ENCODE peak calls at places on chromosomes 5 and 9, in four cellular contexts. B is B cell, D is Caco-2, L is activated B cell treated with CpG ODN at 0.5 μM for 24 hours. A is an unnamed sample.

GRCh38 chr5:132470596-132470995 is 20.0 kb downstream of the IRF1 start:
- DNase-seq in B (no peak), D (no peak), L (no peak), A (no peak)

GRCh38 chr5:133840168-133840567 is 128.3 kb downstream of the C5orf15 start:
- DNase-seq in B (no peak), D (no peak), L (no peak), A (no peak)

GRCh38 chr5:53331463-53331862 is 149.0 kb upstream of the FST start:
- DNase-seq in B (no peak), D (no peak), L (no peak), A (no peak)

GRCh38 chr9:137083418-137084004 is 3.3 kb upstream of the MAN1B1 start:
- DNase-seq in B (no peak), D (no peak), L (peak; percentile 51), A (peak; percentile 77)

GRCh38 chr5:94188725-94189124 is 429.7 kb downstream of the KIAA0825 start:
- DNase-seq in B (no peak), D (no peak), L (no peak), A (no peak)

GRCh38 chr5:43553381-43553780 is 3.5 kb downstream of the PAIP1 start:
- DNase-seq in B (no peak), D (no peak), L (no peak), A (no peak)

GRCh38 chr9:92140074-92140753 is 25.0 kb upstream of the SPTLC1 start:
- DNase-seq in B (peak; percentile 81), D (peak; percentile 77), L (peak; percentile 66), A (no peak)

GRCh38 chr5:72402959-72403628 is 82.9 kb downstream of the PTCD2 start:
- DNase-seq in B (no peak), D (no peak), L (no peak), A (no peak)

GRCh38 chr9:136958898-136959850 is 7.1 kb downstream of the LCN12 start:
- DNase-seq in B (no peak), D (no peak), L (no peak), A (no peak)

GRCh38 chr5:115419794-115420585 is 123.5 kb upstream of the CCDC112 start:
- DNase-seq in B (no peak), D (no peak), L (no peak), A (peak; percentile 73)

GRCh38 chr5:59126665-59127354 is 543.9 kb downstream of the RAB3C start:
- DNase-seq in B (no peak), D (peak; percentile 68), L (no peak), A (no peak)

GRCh38 chr9:81737871-81738507 is 48.6 kb upstream of the TLE1 start:
- DNase-seq in B (no peak), D (no peak), L (no peak), A (peak; percentile 42)

GRCh38 chr9:32775283-32775682 is 8.1 kb upstream of the TMEM215 start:
- DNase-seq in B (no peak), D (no peak), L (no peak), A (no peak)

GRCh38 chr9:23123048-23123632 is 676.5 kb downstream of the DMRTA1 start:
- DNase-seq in B (no peak), D (no peak), L (no peak), A (no peak)

GRCh38 chr5:3288325-3288724 is 307.3 kb upstream of the IRX1 start:
- DNase-seq in B (no peak), D (no peak), L (no peak), A (no peak)

GRCh38 chr9:113484258-113484730 is 20.8 kb downstream of the RGS3 start:
- DNase-seq in B (no peak), D (peak; percentile 15), L (no peak), A (no peak)

GRCh38 chr5:169222934-169223594 is 77.9 kb downstream of the SLIT3 start:
- DNase-seq in B (no peak), D (peak; percentile 50), L (no peak), A (no peak)

GRCh38 chr9:132019702-132020101 is 60.0 kb downstream of the MED27 start:
- DNase-seq in B (no peak), D (no peak), L (no peak), A (no peak)

GRCh38 chr5:119785057-119785456 is 155.7 kb downstream of the FAM170A start:
- DNase-seq in B (no peak), D (no peak), L (no peak), A (no peak)

GRCh38 chr9:87035868-87036267 is 88.6 kb upstream of the GAS1 start:
- DNase-seq in B (no peak), D (no peak), L (no peak), A (no peak)

GRCh38 chr9:93823245-93824072 is 131.7 kb downstream of the BARX1 start:
- DNase-seq in B (no peak), D (no peak), L (no peak), A (no peak)

GRCh38 chr5:173512637-173513435 is 103.6 kb downstream of the BOD1 start:
- DNase-seq in B (no peak), D (no peak), L (no peak), A (no peak)

GRCh38 chr9:114078021-114078780 is at the start of gene AMBP:
- DNase-seq in B (no peak), D (peak; percentile 37), L (no peak), A (no peak)

GRCh38 chr5:96024683-96025475 is 63.2 kb upstream of the ELL2 start:
- DNase-seq in B (no peak), D (no peak), L (no peak), A (no peak)

GRCh38 chr5:143564417-143564816 is 160.9 kb upstream of the NR3C1 start:
- DNase-seq in B (peak; percentile 10), D (no peak), L (no peak), A (no peak)

GRCh38 chr5:8958602-8959001 is 587.3 kb downstream of the SEMA5A start:
- DNase-seq in B (no peak), D (no peak), L (no peak), A (no peak)

GRCh38 chr9:88535932-88536324 is 950 bp downstream of the NXNL2 start:
- DNase-seq in B (no peak), D (no peak), L (no peak), A (no peak)

GRCh38 chr9:132946624-132947295 is 2.3 kb upstream of the TSC1 start:
- DNase-seq in B (no peak), D (no peak), L (no peak), A (no peak)

GRCh38 chr5:57176350-57176857 is 2.5 kb downstream of the GPBP1 start:
- DNase-seq in B (no peak), D (no peak), L (no peak), A (no peak)

GRCh38 chr5:138230261-138230660 is 17.1 kb upstream of the CDC23 start:
- DNase-seq in B (no peak), D (no peak), L (no peak), A (no peak)

GRCh38 chr9:128118472-128118857 is 9.1 kb downstream of the PTGES2 start:
- DNase-seq in B (no peak), D (peak; percentile 25), L (no peak), A (no peak)

GRCh38 chr5:15069407-15069905 is 197.9 kb upstream of the ANKH start:
- DNase-seq in B (no peak), D (no peak), L (no peak), A (no peak)
- TF ChIP-seq CTCF in B (no peak), D (no peak), L (no peak), A (no peak)

DNA sequence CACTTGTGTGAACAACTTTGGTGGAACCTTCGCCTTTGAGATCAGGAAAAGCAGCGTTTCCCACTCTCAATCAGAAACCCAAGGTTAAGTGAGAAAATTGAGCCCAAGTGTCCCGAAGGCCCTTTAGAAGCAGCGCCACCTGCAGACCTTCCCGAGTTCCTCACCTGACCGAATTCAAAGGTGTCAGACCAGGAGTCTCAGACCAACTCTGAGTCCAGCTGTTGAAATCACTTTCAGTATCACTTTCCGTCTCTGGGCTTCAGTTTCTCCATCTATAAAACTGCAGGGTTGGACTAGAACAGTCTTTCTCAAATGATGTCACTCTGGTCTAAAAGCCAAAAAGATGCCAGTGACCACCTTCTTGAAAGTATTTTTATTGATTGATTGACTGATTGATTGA is 31.7 kb upstream of the GRHPR start:
- DNase-seq in B (peak; percentile 57), D (peak; percentile 66), L (no peak), A (no peak)
- TF ChIP-seq CTCF in B (peak; percentile 58), D (peak; percentile 63), L (no peak), A (peak; percentile 3)

GRCh38 chr5:164175083-164175482 is 669.7 kb downstream of the MAT2B start:
- DNase-seq in B (no peak), D (no peak), L (no peak), A (no peak)
- TF ChIP-seq CTCF in B (no peak), D (no peak), L (no peak), A (no peak)

DNA sequence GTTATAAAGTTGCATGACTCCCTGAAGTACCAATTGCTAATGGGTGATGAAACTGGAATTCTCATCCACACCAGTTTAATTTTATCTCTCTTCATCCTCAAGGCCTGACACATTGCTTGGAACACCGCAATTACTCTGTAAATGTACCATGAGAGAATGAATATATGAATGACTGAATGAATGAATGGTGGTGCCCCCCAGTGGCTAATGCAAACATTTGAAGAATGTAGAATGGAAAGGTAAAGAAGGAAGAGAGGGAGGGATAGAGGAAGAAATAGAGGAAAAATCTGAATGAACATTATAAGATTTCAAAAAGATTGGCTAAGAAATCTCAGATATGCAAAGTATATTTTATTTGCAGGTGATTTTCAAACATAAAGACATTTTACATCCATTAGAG is 13.1 kb downstream of the PAPPA start:
- DNase-seq in B (no peak), D (no peak), L (no peak), A (no peak)
- TF ChIP-seq CTCF in B (no peak), D (no peak), L (no peak), A (no peak)